ENCODE peak calls at places on chromosomes 5 and 9, in eight cellular contexts. One of them, this sample, is unnamed.
A peak's percentile ranks its signal among the peaks of the same experiment; 100 is the strongest.

GRCh38 chr5:95839658-95840057 is 17.1 kb upstream of the GLRX start:
- DNase-seq in kidney glomerular epithelial cell: no peak
- DNase-seq in neural crest cell: no peak
- DNase-seq in HFFc6: no peak
- DNase-seq in breast epithelium: no peak
- DNase-seq in heart right ventricle: no peak
- DNase-seq in right lobe of liver: no peak
- DNase-seq in left cardiac atrium: no peak
- DNase-seq in this sample: no peak

GRCh38 chr5:135333737-135334515 is 65.1 kb downstream of the MACROH2A1 start:
- DNase-seq in breast epithelium: no peak
- DNase-seq in neural crest cell: no peak
- DNase-seq in left cardiac atrium: no peak
- DNase-seq in heart right ventricle: no peak
- DNase-seq in right lobe of liver: no peak
- DNase-seq in kidney glomerular epithelial cell: no peak
- DNase-seq in HFFc6: no peak
- DNase-seq in this sample: no peak

GRCh38 chr5:83509535-83509934 is 38.0 kb downstream of the VCAN start:
- DNase-seq in left cardiac atrium: peak; percentile 46
- DNase-seq in heart right ventricle: peak; percentile 67
- DNase-seq in breast epithelium: no peak
- DNase-seq in HFFc6: no peak
- DNase-seq in neural crest cell: no peak
- DNase-seq in kidney glomerular epithelial cell: peak; percentile 57
- DNase-seq in right lobe of liver: no peak
- DNase-seq in this sample: no peak

GRCh38 chr5:88845081-88845697 is 37.8 kb downstream of the MEF2C start:
- DNase-seq in heart right ventricle: no peak
- DNase-seq in left cardiac atrium: no peak
- DNase-seq in neural crest cell: no peak
- DNase-seq in right lobe of liver: no peak
- DNase-seq in kidney glomerular epithelial cell: no peak
- DNase-seq in HFFc6: no peak
- DNase-seq in breast epithelium: no peak
- DNase-seq in this sample: no peak

GRCh38 chr5:80192507-80193241 is 63.2 kb downstream of the SERINC5 start:
- DNase-seq in right lobe of liver: no peak
- DNase-seq in left cardiac atrium: no peak
- DNase-seq in neural crest cell: no peak
- DNase-seq in breast epithelium: no peak
- DNase-seq in kidney glomerular epithelial cell: peak; percentile 62
- DNase-seq in heart right ventricle: peak; percentile 52
- DNase-seq in HFFc6: peak; percentile 28
- DNase-seq in this sample: no peak

GRCh38 chr5:168227973-168228615 is 63.4 kb upstream of the WWC1 start:
- DNase-seq in right lobe of liver: no peak
- DNase-seq in HFFc6: no peak
- DNase-seq in breast epithelium: no peak
- DNase-seq in heart right ventricle: no peak
- DNase-seq in neural crest cell: no peak
- DNase-seq in kidney glomerular epithelial cell: no peak
- DNase-seq in left cardiac atrium: no peak
- DNase-seq in this sample: no peak

GRCh38 chr5:176596689-176597416 is 13.1 kb downstream of the GPRIN1 start:
- DNase-seq in kidney glomerular epithelial cell: no peak
- DNase-seq in left cardiac atrium: no peak
- DNase-seq in breast epithelium: no peak
- DNase-seq in right lobe of liver: peak; percentile 65
- DNase-seq in neural crest cell: no peak
- DNase-seq in heart right ventricle: no peak
- DNase-seq in HFFc6: no peak
- DNase-seq in this sample: peak; percentile 46

GRCh38 chr9:107108367-107108766 is 174.7 kb upstream of the RAD23B start:
- DNase-seq in kidney glomerular epithelial cell: no peak
- DNase-seq in neural crest cell: no peak
- DNase-seq in left cardiac atrium: no peak
- DNase-seq in heart right ventricle: no peak
- DNase-seq in HFFc6: no peak
- DNase-seq in breast epithelium: no peak
- DNase-seq in right lobe of liver: no peak
- DNase-seq in this sample: no peak

GRCh38 chr5:61234019-61234418 is 71.8 kb upstream of the SMIM15 start:
- DNase-seq in breast epithelium: no peak
- DNase-seq in left cardiac atrium: no peak
- DNase-seq in heart right ventricle: no peak
- DNase-seq in neural crest cell: no peak
- DNase-seq in right lobe of liver: no peak
- DNase-seq in kidney glomerular epithelial cell: no peak
- DNase-seq in HFFc6: no peak
- DNase-seq in this sample: peak; percentile 87

GRCh38 chr9:133113163-133113927 is 7.7 kb downstream of the RALGDS start:
- DNase-seq in right lobe of liver: peak; percentile 96
- DNase-seq in left cardiac atrium: peak; percentile 78
- DNase-seq in HFFc6: peak; percentile 46
- DNase-seq in kidney glomerular epithelial cell: no peak
- DNase-seq in neural crest cell: no peak
- DNase-seq in breast epithelium: no peak
- DNase-seq in heart right ventricle: peak; percentile 78
- DNase-seq in this sample: peak; percentile 61

GRCh38 chr5:107501965-107502691 is 168.6 kb downstream of the EFNA5 start:
- DNase-seq in left cardiac atrium: no peak
- DNase-seq in HFFc6: no peak
- DNase-seq in heart right ventricle: no peak
- DNase-seq in right lobe of liver: no peak
- DNase-seq in kidney glomerular epithelial cell: no peak
- DNase-seq in neural crest cell: no peak
- DNase-seq in breast epithelium: no peak
- DNase-seq in this sample: no peak

GRCh38 chr9:112836394-112836793 is 54.3 kb downstream of the SLC46A2 start:
- DNase-seq in kidney glomerular epithelial cell: no peak
- DNase-seq in breast epithelium: no peak
- DNase-seq in right lobe of liver: no peak
- DNase-seq in left cardiac atrium: no peak
- DNase-seq in heart right ventricle: no peak
- DNase-seq in HFFc6: no peak
- DNase-seq in neural crest cell: no peak
- DNase-seq in this sample: no peak

GRCh38 chr5:151597749-151598148 is 6.6 kb upstream of the FAT2 start:
- DNase-seq in right lobe of liver: no peak
- DNase-seq in left cardiac atrium: no peak
- DNase-seq in kidney glomerular epithelial cell: no peak
- DNase-seq in heart right ventricle: no peak
- DNase-seq in neural crest cell: no peak
- DNase-seq in breast epithelium: no peak
- DNase-seq in HFFc6: no peak
- DNase-seq in this sample: no peak

This sample was measured in pancreas.